ENCODE peak calls at places on chromosomes 16 and 17, in nine cellular contexts. K, O, N, X, R, S, B, Y and Q are unnamed samples.
A peak's percentile ranks its signal among the peaks of the same experiment; 100 is the strongest.

GRCh38 chr17:55817273-55817709 is 66.4 kb downstream of the PCTP start:
- DNase-seq in K (no peak), N (no peak), B (no peak), Y (no peak), R (no peak), S (no peak), X (no peak), O (no peak), Q (no peak)

GRCh38 chr17:43701318-43701743 is 39.6 kb upstream of the MEOX1 start:
- DNase-seq in O (no peak), X (no peak), R (peak; percentile 97), B (no peak), K (no peak), Y (peak; percentile 44), N (peak; percentile 92), S (peak; percentile 71), Q (peak; percentile 68)

GRCh38 chr16:13923703-13924298 is 3.8 kb downstream of the ERCC4 start:
- DNase-seq in S (no peak), Y (peak; percentile 65), K (peak; percentile 78), O (peak; percentile 55), N (peak; percentile 51), X (no peak), R (peak; percentile 66), B (peak; percentile 48), Q (peak; percentile 51)

GRCh38 chr17:75102385-75102821 is 7.4 kb upstream of the ARMC7 start:
- DNase-seq in R (no peak), K (peak; percentile 78), B (peak; percentile 51), Y (no peak), O (no peak), S (no peak), N (no peak), X (no peak), Q (no peak)

GRCh38 chr17:62804822-62805221 is 3.3 kb downstream of the MARCHF10 start:
- DNase-seq in B (no peak), R (no peak), N (no peak), X (no peak), S (no peak), K (no peak), O (no peak), Y (no peak), Q (peak; percentile 70)

GRCh38 chr17:1104222-1104621 is 75.6 kb downstream of the ABR start:
- DNase-seq in N (no peak), S (no peak), R (no peak), K (no peak), X (peak; percentile 78), B (no peak), Y (no peak), O (peak; percentile 71), Q (no peak)

GRCh38 chr17:17877548-17878358 is 41.0 kb upstream of the SREBF1 start:
- DNase-seq in K (no peak), Y (peak; percentile 39), R (no peak), B (no peak), S (no peak), O (peak; percentile 88), X (peak; percentile 90), N (peak; percentile 36), Q (no peak)

GRCh38 chr17:42886283-42887176 is 14.1 kb upstream of the G6PC1 start:
- DNase-seq in N (no peak), O (no peak), R (no peak), X (no peak), Y (no peak), B (no peak), K (no peak), S (no peak), Q (no peak)

GRCh38 chr17:77889866-77890760 is 68.4 kb upstream of the TNRC6C start:
- DNase-seq in X (peak; percentile 10), O (no peak), Y (no peak), S (no peak), N (no peak), R (no peak), K (no peak), B (no peak), Q (no peak)

GRCh38 chr17:44610871-44611270 is 45.4 kb upstream of the MEIOC start:
- DNase-seq in K (no peak), B (no peak), Y (peak; percentile 14), S (no peak), X (no peak), R (no peak), N (peak; percentile 33), O (no peak), Q (peak; percentile 24)

GRCh38 chr17:82324566-82325285 is 7.3 kb upstream of the CD7 start:
- DNase-seq in K (no peak), S (no peak), Y (peak; percentile 39), X (peak; percentile 14), O (no peak), R (no peak), N (no peak), B (no peak), Q (no peak)

GRCh38 chr17:68057531-68057952 is 22.0 kb downstream of the KPNA2 start:
- DNase-seq in R (peak; percentile 48), K (peak; percentile 63), B (no peak), S (peak; percentile 67), N (peak; percentile 42), Y (peak; percentile 38), X (no peak), O (no peak), Q (peak; percentile 41)

GRCh38 chr17:40646791-40647548 is 648 bp downstream of the SMARCE1 start:
- DNase-seq in O (peak; percentile 48), X (no peak), R (peak; percentile 66), K (peak; percentile 73), S (peak; percentile 70), B (no peak), Y (peak; percentile 39), N (peak; percentile 51), Q (peak; percentile 7)

GRCh38 chr17:30031214-30031869 is 85.3 kb upstream of the NSRP1 start:
- DNase-seq in Y (no peak), N (no peak), S (no peak), X (no peak), R (no peak), O (no peak), K (peak; percentile 7), B (no peak), Q (no peak)

GRCh38 chr16:76535-77272 is 1.3 kb upstream of the MPG start:
- DNase-seq in B (no peak), R (peak; percentile 92), X (peak; percentile 88), S (peak; percentile 43), N (peak; percentile 88), K (peak; percentile 40), Y (peak; percentile 65), O (no peak), Q (peak; percentile 57)

GRCh38 chr17:47907932-47908562 is 12.0 kb downstream of the SP2 start:
- DNase-seq in K (no peak), S (no peak), R (no peak), N (no peak), X (no peak), O (no peak), B (no peak), Y (no peak), Q (no peak)

GRCh38 chr17:72878975-72879660 is 213.4 kb downstream of the SLC39A11 start:
- DNase-seq in B (no peak), R (no peak), Y (peak; percentile 57), O (no peak), N (no peak), K (no peak), S (no peak), X (no peak), Q (no peak)

GRCh38 chr17:50774225-50774803 is 7.0 kb upstream of the ANKRD40CL start:
- DNase-seq in N (no peak), Y (no peak), O (no peak), B (no peak), R (no peak), S (no peak), X (no peak), K (no peak), Q (no peak)

GRCh38 chr16:73016488-73016830 is 31.5 kb downstream of the ZFHX3 start:
- DNase-seq in K (no peak), O (no peak), S (no peak), N (no peak), R (no peak), X (no peak), B (no peak), Y (no peak), Q (no peak)

GRCh38 chr17:68449021-68449739 is 8.1 kb downstream of the WIPI1 start:
- DNase-seq in O (no peak), X (no peak), R (no peak), Y (no peak), N (no peak), S (no peak), B (no peak), K (no peak), Q (no peak)

GRCh38 chr16:73113326-73113720 is 65.4 kb upstream of the ZFHX3 start:
- DNase-seq in Y (peak; percentile 91), O (no peak), B (no peak), S (no peak), R (peak; percentile 14), X (no peak), N (peak; percentile 4), K (no peak), Q (peak; percentile 87)

GRCh38 chr16:85898521-85899442 is at the start of gene IRF8:
- DNase-seq in N (peak; percentile 26), R (no peak), Y (no peak), K (peak; percentile 92), X (peak; percentile 80), S (peak; percentile 84), O (peak; percentile 85), B (no peak), Q (no peak)

GRCh38 chr16:21645261-21645721 is 7.1 kb downstream of the IGSF6 start:
- DNase-seq in B (no peak), X (no peak), R (no peak), O (no peak), Y (no peak), N (peak; percentile 14), S (peak; percentile 50), K (peak; percentile 86), Q (no peak)

GRCh38 chr16:84498859-84499620 is 5.4 kb downstream of the MEAK7 start:
- DNase-seq in B (no peak), Y (no peak), X (no peak), S (no peak), O (no peak), R (peak; percentile 77), K (no peak), N (no peak), Q (peak; percentile 57)

GRCh38 chr17:43169561-43170139 is 1.4 kb upstream of the NBR1 start:
- DNase-seq in O (no peak), N (no peak), B (no peak), S (peak; percentile 31), X (peak; percentile 32), R (peak; percentile 62), Y (peak; percentile 5), K (peak; percentile 25), Q (no peak)

GRCh38 chr16:69393898-69394849 is 8.4 kb upstream of the TERF2 start:
- DNase-seq in Y (no peak), N (no peak), B (no peak), X (no peak), O (no peak), R (no peak), K (no peak), S (no peak), Q (no peak)

GRCh38 chr16:68022278-68022727 is 729 bp downstream of the DDX28 start:
- DNase-seq in Y (no peak), B (no peak), X (no peak), R (no peak), S (no peak), O (no peak), N (no peak), K (no peak), Q (no peak)

GRCh38 chr16:31301708-31302400 is 42.1 kb downstream of the ITGAM start:
- DNase-seq in R (peak; percentile 9), B (no peak), Y (peak; percentile 49), O (no peak), N (no peak), X (no peak), S (no peak), K (peak; percentile 10), Q (peak; percentile 52)

GRCh38 chr17:75707096-75707720 is 14.1 kb upstream of the ITGB4 start:
- DNase-seq in R (peak; percentile 89), K (no peak), S (no peak), O (no peak), Y (peak; percentile 76), B (no peak), N (no peak), X (peak; percentile 84), Q (peak; percentile 94)

GRCh38 chr17:81050645-81051625 is 16.0 kb downstream of the BAIAP2 start:
- DNase-seq in B (no peak), S (no peak), N (no peak), X (no peak), O (no peak), Y (no peak), R (no peak), K (no peak), Q (peak; percentile 73)

GRCh38 chr17:75634376-75634740 is 1.1 kb downstream of the SMIM5 start:
- DNase-seq in S (no peak), X (peak; percentile 20), K (no peak), R (no peak), B (no peak), O (no peak), Y (no peak), N (no peak), Q (no peak)